ENCODE peak calls at places on chromosomes 5 and 9, in six cellular contexts. K is cortex of kidney, W is Daoy, P is H9, T is HTR-8/SVneo, X is NCI-H774. A is an unnamed sample.

GRCh38 chr9:122134822-122135528 is 24.6 kb downstream of the NDUFA8 start:
- DNase-seq in K (no peak), W (no peak), P (no peak), T (no peak), X (no peak), A (no peak)

GRCh38 chr5:108380531-108381021 is 1.3 kb downstream of the FBXL17 start:
- DNase-seq in K (no peak), W (peak; percentile 55), P (peak; percentile 72), T (peak; percentile 37), X (peak; percentile 44), A (peak; percentile 70)

GRCh38 chr5:169054506-169054905 is 246.4 kb downstream of the SLIT3 start:
- DNase-seq in K (no peak), W (no peak), P (no peak), T (no peak), X (no peak), A (no peak)

GRCh38 chr5:56496581-56497063 is 263.5 kb upstream of the ANKRD55 start:
- DNase-seq in K (no peak), W (no peak), P (no peak), T (no peak), X (no peak), A (no peak)

GRCh38 chr5:113061851-113062631 is 85.4 kb downstream of the DCP2 start:
- DNase-seq in K (no peak), W (peak; percentile 65), P (peak; percentile 1), T (no peak), X (no peak), A (peak; percentile 84)

GRCh38 chr5:76083555-76084495 is 642 bp downstream of the SV2C start:
- DNase-seq in K (no peak), W (peak; percentile 48), P (peak; percentile 75), T (no peak), X (no peak), A (no peak)

GRCh38 chr5:95780597-95780996 is 41.9 kb downstream of the GLRX start:
- DNase-seq in K (no peak), W (no peak), P (no peak), T (no peak), X (no peak), A (no peak)

GRCh38 chr5:11234501-11234911 is 473.5 kb upstream of the DAP start:
- DNase-seq in K (no peak), W (peak; percentile 55), P (no peak), T (no peak), X (no peak), A (no peak)

GRCh38 chr5:153654444-153654843 is 164.0 kb downstream of the GRIA1 start:
- DNase-seq in K (no peak), W (no peak), P (no peak), T (no peak), X (no peak), A (no peak)

GRCh38 chr9:78626971-78627370 is 330.0 kb downstream of the PSAT1 start:
- DNase-seq in K (no peak), W (no peak), P (no peak), T (no peak), X (no peak), A (peak; percentile 82)

A was measured in myocyte.